ENCODE peak calls at places on chromosome 2, in eight cellular contexts. D is psoas muscle, N is HCT116, W is right atrium auricular region, X is spleen, Z is GM10248, P is heart right ventricle, A is mesothelial cell of epicardium. M is an unnamed sample.

GRCh38 chr2:55986700-55987440 is 63.3 kb upstream of the EFEMP1 start:
- DNase-seq in A (no peak), Z (no peak), P (no peak), D (no peak), W (no peak), N (no peak), X (no peak), M (no peak)

GRCh38 chr2:23594079-23594494 is 209.1 kb downstream of the KLHL29 start:
- DNase-seq in A (no peak), W (no peak), D (no peak), X (peak; percentile 59), P (no peak), N (no peak), Z (no peak), M (no peak)

GRCh38 chr2:25340340-25340886 is 1.3 kb downstream of the DNMT3A start:
- DNase-seq in W (no peak), N (no peak), P (peak; percentile 66), X (peak; percentile 84), Z (no peak), D (no peak), A (no peak), M (no peak)

GRCh38 chr2:143801561-143801960 is 672.3 kb downstream of the ARHGAP15 start:
- DNase-seq in W (no peak), D (no peak), Z (no peak), X (no peak), A (no peak), P (no peak), N (no peak), M (no peak)

GRCh38 chr2:130358420-130359350 is 2.8 kb downstream of the PTPN18 start:
- DNase-seq in D (no peak), N (no peak), P (no peak), X (no peak), Z (no peak), W (no peak), A (no peak), M (no peak)

GRCh38 chr2:2935445-2936149 is 442.0 kb downstream of the EIPR1 start:
- DNase-seq in P (no peak), Z (peak; percentile 6), N (no peak), X (no peak), D (no peak), A (no peak), W (no peak), M (no peak)

GRCh38 chr2:129904532-129905446 is 74.7 kb upstream of the RAB6C start:
- DNase-seq in A (no peak), W (no peak), D (no peak), P (no peak), X (no peak), N (no peak), Z (no peak), M (no peak)

GRCh38 chr2:45724329-45724728 is 72.9 kb downstream of the PRKCE start:
- DNase-seq in A (no peak), Z (no peak), N (no peak), W (no peak), X (no peak), P (no peak), D (no peak), M (no peak)

GRCh38 chr2:101162561-101163330 is 11.6 kb upstream of the TBC1D8 start:
- DNase-seq in D (no peak), P (no peak), X (no peak), W (no peak), A (no peak), N (no peak), Z (no peak), M (peak; percentile 11)

GRCh38 chr2:48170281-48170680 is 264.0 kb upstream of the FBXO11 start:
- DNase-seq in P (no peak), A (no peak), W (no peak), X (no peak), D (no peak), N (no peak), Z (no peak), M (no peak)

GRCh38 chr2:111205774-111206173 is 85.1 kb downstream of the BCL2L11 start:
- DNase-seq in P (no peak), N (no peak), D (no peak), X (no peak), Z (no peak), W (no peak), A (no peak), M (no peak)

GRCh38 chr2:201955231-201955630 is 78.4 kb upstream of the FZD7 start:
- DNase-seq in A (no peak), X (no peak), Z (no peak), P (no peak), W (no peak), D (no peak), N (no peak), M (no peak)

GRCh38 chr2:24926602-24927252 is 6.7 kb upstream of the ADCY3 start:
- DNase-seq in X (peak; percentile 81), P (peak; percentile 63), N (no peak), D (peak; percentile 81), Z (no peak), W (peak; percentile 89), A (no peak), M (no peak)

GRCh38 chr2:12008425-12009061 is 262.1 kb downstream of the LPIN1 start:
- DNase-seq in D (no peak), A (no peak), Z (peak; percentile 53), X (no peak), W (no peak), P (no peak), N (no peak), M (peak; percentile 47)

GRCh38 chr2:53859354-53860159 is at the start of gene GPR75:
- DNase-seq in P (peak; percentile 45), D (peak; percentile 18), A (no peak), X (peak; percentile 73), N (no peak), Z (no peak), W (no peak), M (no peak)

DNA sequence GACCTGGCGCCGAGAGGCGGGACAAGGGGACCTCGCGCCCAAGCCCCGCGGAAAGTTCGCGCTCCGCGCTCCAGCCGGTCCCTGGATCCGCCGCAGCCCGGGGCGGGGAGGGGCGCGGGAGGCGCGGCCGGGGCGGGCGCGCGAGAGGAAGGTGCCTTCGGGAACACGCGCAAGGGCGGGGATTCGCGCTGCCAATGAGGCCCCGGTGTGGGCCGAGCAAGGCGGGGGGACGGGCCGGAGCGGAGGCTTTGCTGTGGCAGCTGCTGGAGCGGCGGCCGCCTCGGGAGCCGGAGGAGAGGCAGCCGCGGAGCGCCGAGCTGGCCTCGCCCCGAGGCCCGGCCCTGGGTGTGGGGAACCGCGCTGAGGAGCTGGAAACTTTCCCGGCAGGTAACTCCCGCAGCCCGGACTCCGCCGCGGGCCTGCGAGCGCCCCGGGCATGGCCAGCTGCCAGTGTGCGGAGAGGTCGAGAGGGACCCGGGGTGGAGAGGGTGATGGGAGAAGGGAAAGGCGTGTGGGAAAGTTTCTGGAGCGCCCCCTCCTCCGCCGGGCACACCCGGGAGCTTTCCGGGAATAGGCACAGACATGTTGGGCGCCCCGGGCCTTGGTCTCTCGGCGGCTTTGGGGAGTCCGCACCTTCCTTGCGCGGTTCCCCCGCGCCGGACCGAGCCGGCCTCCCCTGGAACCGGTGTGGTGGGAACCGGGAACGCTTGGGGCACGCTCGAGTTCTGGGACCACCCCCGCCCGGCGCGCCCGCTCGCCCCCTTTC is at the start of gene TANC1:
- DNase-seq in X (peak; percentile 91), A (peak; percentile 90), N (peak; percentile 74), Z (peak; percentile 78), P (peak; percentile 95), D (peak; percentile 91), W (peak; percentile 93), M (peak; percentile 95)
- TF ChIP-seq CTCF in X (no peak), A (no peak), N (no peak), Z (no peak), P (no peak), D (no peak), W (no peak), M (no peak)

DNA sequence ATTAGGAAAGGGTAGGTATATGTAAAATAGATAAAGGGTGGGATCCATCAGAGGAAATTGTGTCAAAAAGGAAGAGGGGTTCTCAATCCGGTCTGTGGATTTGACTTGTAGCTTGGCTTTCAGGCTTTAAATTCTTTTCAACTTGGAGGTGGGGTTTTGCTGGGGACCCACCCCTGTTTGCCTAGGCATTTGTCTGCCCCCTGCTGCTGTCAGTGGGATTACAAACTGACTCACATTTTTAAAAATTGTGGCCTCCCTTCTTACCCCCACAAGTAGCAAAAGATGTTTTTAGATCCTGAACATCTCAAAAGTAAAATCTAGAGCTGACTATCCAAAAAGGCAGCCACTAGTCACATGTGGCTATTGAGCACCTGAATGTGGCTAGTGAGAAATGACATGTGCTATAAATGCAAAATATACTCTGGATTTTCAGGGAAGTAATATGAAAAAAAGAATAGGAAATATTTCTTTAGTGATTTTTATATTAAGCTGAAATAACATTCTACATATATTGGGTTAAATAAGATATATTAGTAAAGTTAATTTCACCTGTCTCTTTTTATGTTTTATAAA is 178.9 kb downstream of the GFPT1 start:
- DNase-seq in D (no peak), A (no peak), P (no peak), N (no peak), X (no peak), W (no peak), Z (no peak), M (peak; percentile 3)
- TF ChIP-seq CTCF in D (no peak), A (no peak), P (no peak), N (no peak), X (no peak), W (no peak), Z (no peak), M (no peak)

GRCh38 chr2:212520340-212520739 is 18.3 kb downstream of the ERBB4 start:
- DNase-seq in D (no peak), P (no peak), X (no peak), A (no peak), Z (no peak), W (no peak), N (peak; percentile 7), M (peak; percentile 25)
- TF ChIP-seq CTCF in D (peak; percentile 30), P (no peak), X (no peak), A (no peak), Z (peak; percentile 6), W (peak; percentile 45), N (peak; percentile 40), M (no peak)

GRCh38 chr2:79984476-79984875 is 320.1 kb downstream of the LRRTM1 start:
- DNase-seq in N (no peak), Z (no peak), A (no peak), X (no peak), P (no peak), D (no peak), W (no peak), M (no peak)

GRCh38 chr2:79980816-79981215 is 323.7 kb downstream of the LRRTM1 start:
- DNase-seq in X (no peak), P (no peak), W (no peak), A (no peak), D (no peak), Z (no peak), N (no peak), M (no peak)

GRCh38 chr2:79981316-79981715 is 323.2 kb downstream of the LRRTM1 start:
- DNase-seq in N (no peak), W (no peak), P (no peak), A (no peak), Z (no peak), D (no peak), X (no peak), M (no peak)

GRCh38 chr2:79980116-79980515 is 324.4 kb downstream of the LRRTM1 start:
- DNase-seq in W (no peak), Z (no peak), A (no peak), X (no peak), P (no peak), N (no peak), D (no peak), M (no peak)

DNA sequence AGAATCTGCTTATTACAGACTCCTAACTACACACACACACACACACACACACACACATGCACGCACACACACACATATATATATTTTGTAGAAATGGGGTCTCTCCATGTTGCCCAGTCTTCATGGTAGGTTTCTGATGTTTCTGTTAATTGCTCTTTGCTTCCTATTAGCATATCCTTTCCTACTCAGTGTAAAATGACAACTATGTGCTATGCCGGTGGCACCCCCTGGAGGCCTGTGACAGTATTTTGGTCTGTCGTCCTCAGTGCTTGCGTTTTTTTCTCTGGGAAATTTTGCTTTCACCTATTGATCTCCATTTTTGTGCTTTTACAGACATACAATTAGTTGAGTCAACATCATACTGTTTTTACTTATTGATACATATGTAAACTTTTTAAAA is 322.1 kb downstream of the LRRTM1 start:
- DNase-seq in P (peak; percentile 13), X (no peak), N (no peak), Z (no peak), D (no peak), W (no peak), A (no peak), M (peak; percentile 18)
- TF ChIP-seq CTCF in P (no peak), X (no peak), N (no peak), Z (peak; percentile 13), D (no peak), W (no peak), A (no peak), M (no peak)

M was measured in Calu3.